ENCODE peak calls at places on chromosomes 5 and 9, in six cellular contexts. P is Panc1; J is tibial nerve; Q is Peyer's patch; H is uterus; V is CD8-positive, alpha-beta T cell. F is an unnamed sample.

GRCh38 chr5:56429110-56429561 is 196.0 kb upstream of the ANKRD55 start:
- DNase-seq in Q (no peak), V (no peak), J (no peak), H (no peak), P (no peak), F (no peak)

GRCh38 chr5:125536582-125536981 is 790.1 kb upstream of the ZNF608 start:
- DNase-seq in J (no peak), H (no peak), Q (no peak), P (no peak), V (no peak), F (no peak)

GRCh38 chr5:91225848-91226686 is 157.1 kb downstream of the ARRDC3 start:
- DNase-seq in H (no peak), P (peak; percentile 38), V (peak; percentile 50), J (no peak), Q (peak; percentile 38), F (peak; percentile 46)

GRCh38 chr9:2704504-2704903 is 12.8 kb upstream of the KCNV2 start:
- DNase-seq in V (no peak), J (no peak), Q (no peak), H (no peak), P (no peak), F (no peak)

GRCh38 chr5:75551471-75551870 is 39.8 kb downstream of the POLK start:
- DNase-seq in V (no peak), H (no peak), P (no peak), Q (no peak), J (no peak), F (no peak)

GRCh38 chr5:1916041-1917001 is 33.6 kb upstream of the IRX4 start:
- DNase-seq in Q (no peak), V (no peak), P (no peak), J (no peak), H (no peak), F (no peak)

GRCh38 chr5:87645241-87645640 is 232.5 kb upstream of the CCNH start:
- DNase-seq in J (no peak), Q (no peak), V (no peak), H (no peak), P (no peak), F (no peak)

GRCh38 chr5:57779383-57780223 is 297.0 kb upstream of the ACTBL2 start:
- DNase-seq in P (peak; percentile 61), H (peak; percentile 18), Q (no peak), J (peak; percentile 45), V (no peak), F (no peak)

GRCh38 chr9:96216618-96217017 is 85.4 kb downstream of the HSD17B3 start:
- DNase-seq in P (no peak), V (no peak), Q (no peak), J (no peak), H (no peak), F (no peak)

GRCh38 chr9:129769582-129770107 is 16.8 kb upstream of the PTGES start:
- DNase-seq in J (no peak), H (no peak), V (no peak), Q (no peak), P (no peak), F (no peak)

GRCh38 chr5:14660836-14661235 is 3.7 kb upstream of the OTULIN start:
- DNase-seq in Q (no peak), J (no peak), P (no peak), V (no peak), H (no peak), F (no peak)

GRCh38 chr9:136522354-136523237 is 23.3 kb downstream of the NOTCH1 start:
- DNase-seq in V (no peak), P (no peak), H (no peak), J (no peak), Q (no peak), F (no peak)

GRCh38 chr9:34675048-34675714 is 12.7 kb upstream of the CCL27 start:
- DNase-seq in H (peak; percentile 37), P (no peak), Q (peak; percentile 74), J (peak; percentile 64), V (peak; percentile 38), F (peak; percentile 24)

GRCh38 chr9:136762915-136763648 is 1.2 kb downstream of the LCN15 start:
- DNase-seq in Q (peak; percentile 48), P (no peak), V (no peak), H (peak; percentile 31), J (no peak), F (peak; percentile 45)

GRCh38 chr9:86721843-86722705 is 225.2 kb downstream of the GAS1 start:
- DNase-seq in Q (no peak), P (no peak), H (peak; percentile 73), J (peak; percentile 64), V (no peak), F (no peak)

GRCh38 chr9:109171926-109172325 is 4.9 kb upstream of the FRRS1L start:
- DNase-seq in H (no peak), P (no peak), Q (no peak), J (no peak), V (no peak), F (no peak)

GRCh38 chr9:121298016-121298538 is 30.1 kb downstream of the GSN start:
- DNase-seq in P (no peak), V (no peak), Q (no peak), J (no peak), H (no peak), F (no peak)

GRCh38 chr9:127935765-127936221 is 1.9 kb downstream of the DPM2 start:
- DNase-seq in H (no peak), V (no peak), J (no peak), P (no peak), Q (no peak), F (no peak)
- H3K4me3 ChIP-seq in H (no peak overlapping the region), V (no peak overlapping the region), J (no peak overlapping the region), P (peak overlapping the region; percentile 65), Q (no peak overlapping the region), F (peak overlapping the region; percentile 86)

DNA sequence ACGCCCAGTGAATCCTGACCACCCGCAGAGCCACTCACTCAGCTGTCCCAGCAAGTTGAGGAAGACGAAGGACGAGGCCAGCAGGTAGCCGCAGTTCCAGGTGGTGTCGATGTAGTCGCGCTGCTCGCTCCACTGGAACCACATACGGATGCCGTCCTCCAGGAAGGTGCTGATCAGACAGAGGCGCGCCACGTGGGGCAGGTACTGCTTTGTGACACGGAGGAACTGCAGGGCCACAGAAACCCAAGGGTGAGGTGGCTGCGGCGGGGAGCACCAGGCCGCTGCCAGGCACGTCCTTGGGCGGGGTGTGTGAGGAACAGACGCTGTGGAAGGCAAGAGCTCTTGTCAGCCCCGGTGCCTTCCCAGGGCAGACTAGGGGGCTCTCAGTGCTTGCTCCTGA is 8.6 kb downstream of the SURF4 start:
- DNase-seq in Q (no peak), J (no peak), V (no peak), H (no peak), P (no peak), F (no peak)
- H3K36me3 ChIP-seq in Q (no peaks in the 10 kb centered on the region), J (peaks cover 8% of the 10 kb centered on the region), V (peaks cover 43% of the 10 kb centered on the region), H (no peaks in the 10 kb centered on the region), P (peaks cover 6% of the 10 kb centered on the region), F (peaks cover 48% of the 10 kb centered on the region)

GRCh38 chr5:116561658-116562057 is 13.0 kb downstream of the SEMA6A start:
- DNase-seq in H (no peak), J (no peak), P (no peak), V (no peak), Q (no peak), F (no peak)
- H3K27ac ChIP-seq in H (no peak overlapping the region), J (no peak overlapping the region), P (no peak overlapping the region), V (no peak overlapping the region), Q (no peak overlapping the region), F (no peak overlapping the region)

GRCh38 chr9:101445353-101446029 is 9.9 kb upstream of the ALDOB start:
- DNase-seq in H (no peak), Q (no peak), J (no peak), V (no peak), P (no peak), F (no peak)

GRCh38 chr9:101449071-101449721 is 13.6 kb upstream of the ALDOB start:
- DNase-seq in P (peak; percentile 51), Q (peak; percentile 57), J (peak; percentile 33), H (peak; percentile 56), V (peak; percentile 30), F (peak; percentile 16)

GRCh38 chr9:101446732-101447131 is 11.2 kb upstream of the ALDOB start:
- DNase-seq in Q (no peak), J (no peak), V (no peak), P (no peak), H (no peak), F (no peak)

GRCh38 chr9:101451498-101451897 is 15.9 kb upstream of the ALDOB start:
- DNase-seq in H (no peak), Q (no peak), V (no peak), J (no peak), P (no peak), F (no peak)

GRCh38 chr9:101448680-101449070 is 13.1 kb upstream of the ALDOB start:
- DNase-seq in Q (no peak), P (no peak), V (no peak), H (no peak), J (no peak), F (no peak)
- H3K4me3 ChIP-seq in Q (peak overlapping the region; percentile 59), P (peak overlapping the region; percentile 11), V (no peak overlapping the region), H (no peak overlapping the region), J (no peak overlapping the region), F (no peak overlapping the region)